ENCODE peak calls at places on chromosome 21, in four cellular contexts. Z, J, X and S are unnamed samples.

GRCh38 chr21:14862794-14863720 is 201.7 kb downstream of the NRIP1 start:
- DNase-seq in Z (no peak), J (no peak), X (no peak), S (no peak)

GRCh38 chr21:41612674-41613250 is 104.8 kb upstream of the TMPRSS2 start:
- DNase-seq in Z (peak; percentile 89), J (peak; percentile 93), X (peak; percentile 88), S (peak; percentile 91)

GRCh38 chr21:39588884-39589283 is 23.9 kb upstream of the B3GALT5 start:
- DNase-seq in X (no peak), Z (no peak), J (no peak), S (no peak)

GRCh38 chr21:31282095-31282709 is 61.9 kb downstream of the TIAM1 start:
- DNase-seq in Z (no peak), X (no peak), J (peak; percentile 41), S (no peak)

GRCh38 chr21:27060190-27060589 is 93.3 kb upstream of the ADAMTS5 start:
- DNase-seq in J (no peak), X (no peak), Z (no peak), S (no peak)

GRCh38 chr21:31349208-31349607 is 5.1 kb upstream of the TIAM1 start:
- DNase-seq in Z (no peak), J (no peak), X (no peak), S (no peak)

GRCh38 chr21:27674037-27674436 is 707.1 kb upstream of the ADAMTS5 start:
- DNase-seq in Z (no peak), J (peak; percentile 90), X (no peak), S (no peak)

GRCh38 chr21:31874817-31875216 is 2.0 kb downstream of the HUNK start:
- DNase-seq in J (no peak), Z (no peak), X (no peak), S (peak; percentile 78)

GRCh38 chr21:28215214-28215954 is 777.3 kb downstream of the LTN1 start:
- DNase-seq in Z (no peak), J (peak; percentile 85), X (no peak), S (no peak)

GRCh38 chr21:14120091-14120734 is 90.5 kb downstream of the LIPI start:
- DNase-seq in J (peak; percentile 4), X (no peak), Z (no peak), S (no peak)

GRCh38 chr21:25254491-25255174 is 352.6 kb downstream of the MRPL39 start:
- DNase-seq in J (no peak), Z (no peak), X (no peak), S (no peak)

GRCh38 chr21:45551316-45551715 is 9.1 kb upstream of the SLC19A1 start:
- DNase-seq in X (peak; percentile 13), Z (no peak), J (peak; percentile 80), S (peak; percentile 80)

GRCh38 chr21:45818904-45819285 is 162.7 kb upstream of the COL6A1 start:
- DNase-seq in Z (no peak), X (no peak), J (peak; percentile 76), S (no peak)

GRCh38 chr21:16406355-16406754 is 676.6 kb downstream of the USP25 start:
- DNase-seq in J (no peak), X (no peak), Z (no peak), S (no peak)

GRCh38 chr21:15731243-15731613 is 1.4 kb downstream of the USP25 start:
- DNase-seq in X (no peak), Z (no peak), J (no peak), S (no peak)

GRCh38 chr21:45558044-45558721 is 15.9 kb upstream of the SLC19A1 start:
- DNase-seq in Z (no peak), J (no peak), X (peak; percentile 37), S (peak; percentile 66)

GRCh38 chr21:24895885-24896734 is 711.2 kb downstream of the MRPL39 start:
- DNase-seq in Z (no peak), X (no peak), J (peak; percentile 32), S (no peak)

GRCh38 chr21:46205121-46205520 is 20.9 kb upstream of the SPATC1L start:
- DNase-seq in Z (no peak), J (no peak), X (peak; percentile 17), S (peak; percentile 42)

GRCh38 chr21:31630062-31630711 is 29.3 kb upstream of the SOD1 start:
- DNase-seq in J (peak; percentile 85), Z (peak; percentile 74), X (no peak), S (no peak)

GRCh38 chr21:16578912-16579311 is 849.1 kb downstream of the USP25 start:
- DNase-seq in X (no peak), Z (no peak), J (no peak), S (no peak)

GRCh38 chr21:46082638-46083270 is 15.2 kb upstream of the COL6A2 start:
- DNase-seq in Z (peak; percentile 30), X (no peak), J (no peak), S (peak; percentile 65)

GRCh38 chr21:27260728-27261127 is 293.8 kb upstream of the ADAMTS5 start:
- DNase-seq in J (no peak), Z (no peak), X (no peak), S (no peak)

GRCh38 chr21:23740463-23740862 is 1866.8 kb downstream of the MRPL39 start:
- DNase-seq in J (no peak), X (no peak), Z (no peak), S (no peak)

GRCh38 chr21:14773777-14774345 is 227.7 kb upstream of the SAMSN1 start:
- DNase-seq in Z (no peak), X (no peak), J (no peak), S (no peak)

GRCh38 chr21:41678944-41679343 is 87.9 kb downstream of the RIPK4 start:
- DNase-seq in X (peak; percentile 82), Z (peak; percentile 95), J (peak; percentile 92), S (peak; percentile 97)

GRCh38 chr21:25449950-25450349 is 157.3 kb downstream of the MRPL39 start:
- DNase-seq in X (no peak), Z (no peak), J (no peak), S (no peak)

GRCh38 chr21:26169061-26169610 is 1.4 kb downstream of the APP start:
- DNase-seq in J (peak; percentile 57), X (no peak), Z (peak; percentile 26), S (peak; percentile 80)

GRCh38 chr21:33135925-33136324 is 66.0 kb downstream of the OLIG1 start:
- DNase-seq in J (no peak), X (no peak), Z (no peak), S (no peak)

GRCh38 chr21:33127154-33127893 is 57.4 kb downstream of the OLIG1 start:
- DNase-seq in J (peak; percentile 54), X (peak; percentile 55), Z (peak; percentile 41), S (no peak)

GRCh38 chr21:33133912-33134311 is 64.0 kb downstream of the OLIG1 start:
- DNase-seq in X (no peak), Z (no peak), J (no peak), S (no peak)

GRCh38 chr21:33128538-33128937 is 58.6 kb downstream of the OLIG1 start:
- DNase-seq in X (no peak), J (no peak), Z (no peak), S (no peak)

GRCh38 chr21:33132054-33132453 is 62.1 kb downstream of the OLIG1 start:
- DNase-seq in Z (no peak), J (no peak), X (no peak), S (no peak)
- TF ChIP-seq CTCF in Z (no peak), J (peak; percentile 44), X (no peak), S (no peak)

GRCh38 chr21:36708512-36709029 is 9.7 kb downstream of the SIM2 start:
- DNase-seq in Z (no peak), J (no peak), X (no peak), S (no peak)
- TF ChIP-seq CTCF in Z (no peak), J (no peak), X (no peak), S (no peak)

DNA sequence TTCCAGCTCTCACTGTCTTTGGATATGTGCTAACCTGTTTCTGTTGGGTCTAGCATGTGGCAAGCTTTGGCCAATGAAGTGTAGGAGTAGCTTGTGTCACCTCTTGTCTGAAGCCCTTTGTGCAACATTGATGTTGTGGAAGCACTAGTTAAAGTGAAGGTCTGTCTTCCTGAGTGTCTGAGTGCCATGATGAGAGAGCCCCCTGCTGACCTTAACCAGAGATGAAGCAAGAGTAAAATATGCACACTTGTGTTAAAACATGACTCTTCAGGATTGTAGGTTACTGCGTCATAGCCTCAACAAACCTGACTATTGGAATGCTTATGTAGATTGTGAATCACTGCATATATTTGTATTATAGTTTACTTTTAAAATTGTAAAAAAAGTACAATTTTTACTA is 103.7 kb downstream of the NCAM2 start:
- DNase-seq in J (peak; percentile 48), Z (no peak), X (no peak), S (no peak)
- TF ChIP-seq CTCF in J (peak; percentile 64), Z (no peak), X (no peak), S (no peak)

GRCh38 chr21:18522181-18522771 is 118.7 kb upstream of the TMPRSS15 start:
- DNase-seq in J (no peak), Z (no peak), X (no peak), S (no peak)
- TF ChIP-seq CTCF in J (no peak), Z (no peak), X (no peak), S (no peak)

GRCh38 chr21:33824156-33824941 is 91.3 kb downstream of the ATP5PO start:
- DNase-seq in Z (no peak), X (peak; percentile 64), J (no peak), S (no peak)
- TF ChIP-seq CTCF in Z (no peak), X (no peak), J (no peak), S (peak; percentile 7)

GRCh38 chr21:44454747-44455523 is at the start of gene LRRC3:
- DNase-seq in X (peak; percentile 90), J (no peak), Z (peak; percentile 75), S (peak; percentile 95)

GRCh38 chr21:44456207-44456914 is 1.1 kb downstream of the LRRC3 start:
- DNase-seq in X (no peak), J (no peak), Z (no peak), S (peak; percentile 74)

GRCh38 chr21:44454058-44454457 is 1.3 kb upstream of the LRRC3 start:
- DNase-seq in Z (no peak), X (no peak), J (no peak), S (no peak)

GRCh38 chr21:44456915-44457736 is 1.8 kb downstream of the LRRC3 start:
- DNase-seq in J (no peak), Z (no peak), X (no peak), S (peak; percentile 69)

DNA sequence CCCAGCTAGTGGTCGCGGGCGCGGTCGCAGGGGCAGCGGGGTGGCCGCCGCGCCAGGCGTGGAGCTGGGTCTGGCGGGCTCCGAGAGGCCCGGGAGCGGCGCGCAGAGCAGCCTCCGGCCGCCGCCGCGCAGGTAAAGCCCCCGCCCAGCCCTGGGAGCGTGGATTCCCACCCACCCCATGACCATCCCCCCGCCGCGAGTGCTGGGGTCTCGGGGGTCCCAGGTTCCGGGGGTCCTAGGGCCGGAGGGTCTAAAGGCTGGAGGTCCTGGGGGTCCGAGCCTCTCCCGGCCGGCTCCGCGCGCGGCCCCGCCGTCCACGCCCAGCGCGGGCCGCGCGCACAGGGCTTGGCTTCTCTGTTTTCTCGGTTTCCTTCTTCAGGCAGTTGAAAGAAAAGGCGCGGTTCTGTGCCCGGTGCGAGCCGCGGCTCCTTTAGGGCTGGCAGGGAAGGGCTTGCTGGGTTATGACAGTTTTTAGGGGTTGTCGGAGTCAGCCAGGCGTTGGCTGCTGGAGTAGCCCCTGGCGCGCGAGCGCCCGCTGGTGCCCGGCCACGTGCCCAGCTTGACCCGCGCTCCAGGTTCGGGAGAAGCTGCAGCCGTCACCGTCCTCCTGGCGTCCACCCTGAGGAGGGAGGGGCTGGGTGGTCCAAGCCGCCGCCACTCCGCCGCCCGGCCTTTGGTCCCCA is 355 bp downstream of the LRRC3 start:
- DNase-seq in X (peak; percentile 61), J (no peak), Z (no peak), S (peak; percentile 75)
- TF ChIP-seq CTCF in X (no peak), J (no peak), Z (no peak), S (peak; percentile 12)

GRCh38 chr21:34795152-34796141 is 126.7 kb downstream of the CLIC6 start:
- DNase-seq in X (no peak), Z (no peak), J (peak; percentile 77), S (no peak)
- TF ChIP-seq CTCF in X (peak; percentile 11), Z (no peak), J (peak; percentile 25), S (no peak)